ENCODE peak calls at places on chromosome 12, in six cellular contexts. One of them, this sample, is unnamed.

GRCh38 chr12:114412825-114413749 is 7.1 kb upstream of the TBX5 start:
- DNase-seq in activated naive CD4-positive, alpha-beta T cell treated with Interleukin-2 at 50 U/mL for 16 hours: no peak
- DNase-seq in A172: no peak
- DNase-seq in H54: no peak
- DNase-seq in ELF-1: no peak
- DNase-seq in DMS79 treated with DMSO at 0.1 percent for 48 hours: no peak
- DNase-seq in this sample: no peak

GRCh38 chr12:121240484-121241202 is 30.7 kb downstream of the P2RX4 start:
- DNase-seq in activated naive CD4-positive, alpha-beta T cell treated with Interleukin-2 at 50 U/mL for 16 hours: peak; percentile 87
- DNase-seq in A172: no peak
- DNase-seq in H54: no peak
- DNase-seq in ELF-1: peak; percentile 40
- DNase-seq in DMS79 treated with DMSO at 0.1 percent for 48 hours: no peak
- DNase-seq in this sample: no peak

GRCh38 chr12:122947352-122947792 is 18.9 kb downstream of the ABCB9 start:
- DNase-seq in activated naive CD4-positive, alpha-beta T cell treated with Interleukin-2 at 50 U/mL for 16 hours: no peak
- DNase-seq in A172: no peak
- DNase-seq in H54: no peak
- DNase-seq in ELF-1: no peak
- DNase-seq in DMS79 treated with DMSO at 0.1 percent for 48 hours: no peak
- DNase-seq in this sample: no peak

GRCh38 chr12:12577786-12578185 is 15.1 kb upstream of the DUSP16 start:
- DNase-seq in activated naive CD4-positive, alpha-beta T cell treated with Interleukin-2 at 50 U/mL for 16 hours: no peak
- DNase-seq in A172: no peak
- DNase-seq in H54: no peak
- DNase-seq in ELF-1: no peak
- DNase-seq in DMS79 treated with DMSO at 0.1 percent for 48 hours: no peak
- DNase-seq in this sample: no peak

GRCh38 chr12:111785651-111786050 is 18.9 kb downstream of the ALDH2 start:
- DNase-seq in activated naive CD4-positive, alpha-beta T cell treated with Interleukin-2 at 50 U/mL for 16 hours: no peak
- DNase-seq in A172: peak; percentile 41
- DNase-seq in H54: no peak
- DNase-seq in ELF-1: no peak
- DNase-seq in DMS79 treated with DMSO at 0.1 percent for 48 hours: no peak
- DNase-seq in this sample: no peak

GRCh38 chr12:58557156-58557555 is 363.1 kb downstream of the LRIG3 start:
- DNase-seq in activated naive CD4-positive, alpha-beta T cell treated with Interleukin-2 at 50 U/mL for 16 hours: no peak
- DNase-seq in A172: peak; percentile 39
- DNase-seq in H54: no peak
- DNase-seq in ELF-1: no peak
- DNase-seq in DMS79 treated with DMSO at 0.1 percent for 48 hours: no peak
- DNase-seq in this sample: no peak

GRCh38 chr12:123363743-123364531 is 710 bp downstream of the SBNO1 start:
- DNase-seq in activated naive CD4-positive, alpha-beta T cell treated with Interleukin-2 at 50 U/mL for 16 hours: peak; percentile 35
- DNase-seq in A172: no peak
- DNase-seq in H54: peak; percentile 26
- DNase-seq in ELF-1: peak; percentile 53
- DNase-seq in DMS79 treated with DMSO at 0.1 percent for 48 hours: peak; percentile 10
- DNase-seq in this sample: no peak

GRCh38 chr12:124633269-124633953 is 66.0 kb upstream of the NCOR2 start:
- DNase-seq in activated naive CD4-positive, alpha-beta T cell treated with Interleukin-2 at 50 U/mL for 16 hours: no peak
- DNase-seq in A172: no peak
- DNase-seq in H54: no peak
- DNase-seq in ELF-1: no peak
- DNase-seq in DMS79 treated with DMSO at 0.1 percent for 48 hours: no peak
- DNase-seq in this sample: peak; percentile 51

GRCh38 chr12:262817-263216 is at the start of gene SLC6A13:
- DNase-seq in activated naive CD4-positive, alpha-beta T cell treated with Interleukin-2 at 50 U/mL for 16 hours: no peak
- DNase-seq in A172: no peak
- DNase-seq in H54: no peak
- DNase-seq in ELF-1: peak; percentile 8
- DNase-seq in DMS79 treated with DMSO at 0.1 percent for 48 hours: no peak
- DNase-seq in this sample: no peak

GRCh38 chr12:54368016-54368708 is 3.9 kb upstream of the GPR84 start:
- DNase-seq in activated naive CD4-positive, alpha-beta T cell treated with Interleukin-2 at 50 U/mL for 16 hours: no peak
- DNase-seq in A172: no peak
- DNase-seq in H54: no peak
- DNase-seq in ELF-1: no peak
- DNase-seq in DMS79 treated with DMSO at 0.1 percent for 48 hours: no peak
- DNase-seq in this sample: no peak

GRCh38 chr12:62299617-62300016 is 39.4 kb downstream of the USP15 start:
- DNase-seq in activated naive CD4-positive, alpha-beta T cell treated with Interleukin-2 at 50 U/mL for 16 hours: no peak
- DNase-seq in A172: no peak
- DNase-seq in H54: no peak
- DNase-seq in ELF-1: no peak
- DNase-seq in DMS79 treated with DMSO at 0.1 percent for 48 hours: no peak
- DNase-seq in this sample: no peak

GRCh38 chr12:84701041-84701440 is 211.6 kb downstream of the SLC6A15 start:
- DNase-seq in activated naive CD4-positive, alpha-beta T cell treated with Interleukin-2 at 50 U/mL for 16 hours: no peak
- DNase-seq in A172: no peak
- DNase-seq in H54: no peak
- DNase-seq in ELF-1: no peak
- DNase-seq in DMS79 treated with DMSO at 0.1 percent for 48 hours: no peak
- DNase-seq in this sample: no peak

GRCh38 chr12:131388164-131388795 is 322.6 kb upstream of the SFSWAP start:
- DNase-seq in activated naive CD4-positive, alpha-beta T cell treated with Interleukin-2 at 50 U/mL for 16 hours: no peak
- DNase-seq in A172: no peak
- DNase-seq in H54: no peak
- DNase-seq in ELF-1: no peak
- DNase-seq in DMS79 treated with DMSO at 0.1 percent for 48 hours: no peak
- DNase-seq in this sample: no peak

GRCh38 chr12:24510581-24511125 is 438.2 kb downstream of the BCAT1 start:
- DNase-seq in activated naive CD4-positive, alpha-beta T cell treated with Interleukin-2 at 50 U/mL for 16 hours: no peak
- DNase-seq in A172: no peak
- DNase-seq in H54: no peak
- DNase-seq in ELF-1: no peak
- DNase-seq in DMS79 treated with DMSO at 0.1 percent for 48 hours: no peak
- DNase-seq in this sample: no peak

GRCh38 chr12:13124661-13125505 is 21.4 kb upstream of the GSG1 start:
- DNase-seq in activated naive CD4-positive, alpha-beta T cell treated with Interleukin-2 at 50 U/mL for 16 hours: no peak
- DNase-seq in A172: peak; percentile 90
- DNase-seq in H54: peak; percentile 38
- DNase-seq in ELF-1: peak; percentile 52
- DNase-seq in DMS79 treated with DMSO at 0.1 percent for 48 hours: no peak
- DNase-seq in this sample: peak; percentile 93

This sample was measured in PC-9.